ENCODE peak calls at places on chromosome 16, in four cellular contexts. W, Q, Z and I are unnamed samples.

GRCh38 chr16:10745856-10746255 is 2.2 kb downstream of the NUBP1 start:
- DNase-seq in Z (no peak), Q (peak; percentile 54), W (no peak), I (no peak)

GRCh38 chr16:64950262-64950661 is 171.6 kb downstream of the CDH11 start:
- DNase-seq in Q (no peak), Z (no peak), W (no peak), I (no peak)

GRCh38 chr16:10616744-10617640 is 36.6 kb upstream of the EMP2 start:
- DNase-seq in Q (peak; percentile 83), Z (peak; percentile 62), W (peak; percentile 90), I (peak; percentile 77)

GRCh38 chr16:1579214-1579613 is 32.7 kb downstream of the IFT140 start:
- DNase-seq in Z (no peak), Q (no peak), W (no peak), I (no peak)

GRCh38 chr16:52709286-52709685 is 162.3 kb upstream of the TOX3 start:
- DNase-seq in Z (no peak), W (no peak), Q (no peak), I (no peak)

GRCh38 chr16:71440669-71441347 is 1.0 kb downstream of the TLE7 start:
- DNase-seq in Q (no peak), Z (no peak), W (no peak), I (no peak)

GRCh38 chr16:67438098-67438791 is 7.3 kb downstream of the HSD11B2 start:
- DNase-seq in Q (no peak), W (no peak), Z (no peak), I (no peak)

GRCh38 chr16:3640207-3640606 is 14.3 kb upstream of the DNASE1 start:
- DNase-seq in Q (no peak), W (peak; percentile 32), Z (no peak), I (no peak)

GRCh38 chr16:704552-705380 is 835 bp downstream of the FBXL16 start:
- DNase-seq in Z (no peak), Q (no peak), W (no peak), I (no peak)

GRCh38 chr16:17426451-17426850 is 44.3 kb downstream of the XYLT1 start:
- DNase-seq in Z (no peak), Q (no peak), W (no peak), I (no peak)

GRCh38 chr16:63596716-63597115 is 1525.1 kb downstream of the CDH11 start:
- DNase-seq in Q (no peak), Z (no peak), W (no peak), I (no peak)

GRCh38 chr16:55666012-55666411 is 10.2 kb downstream of the SLC6A2 start:
- DNase-seq in Z (no peak), Q (no peak), W (peak; percentile 43), I (no peak)

GRCh38 chr16:84450176-84450865 is 54.1 kb downstream of the MEAK7 start:
- DNase-seq in Q (peak; percentile 48), W (peak; percentile 54), Z (no peak), I (peak; percentile 29)

GRCh38 chr16:30797670-30798309 is 10.8 kb upstream of the ZNF629 start:
- DNase-seq in Q (no peak), W (no peak), Z (no peak), I (no peak)

GRCh38 chr16:30793508-30794069 is 6.6 kb upstream of the ZNF629 start:
- DNase-seq in W (no peak), Z (no peak), Q (no peak), I (no peak)

DNA sequence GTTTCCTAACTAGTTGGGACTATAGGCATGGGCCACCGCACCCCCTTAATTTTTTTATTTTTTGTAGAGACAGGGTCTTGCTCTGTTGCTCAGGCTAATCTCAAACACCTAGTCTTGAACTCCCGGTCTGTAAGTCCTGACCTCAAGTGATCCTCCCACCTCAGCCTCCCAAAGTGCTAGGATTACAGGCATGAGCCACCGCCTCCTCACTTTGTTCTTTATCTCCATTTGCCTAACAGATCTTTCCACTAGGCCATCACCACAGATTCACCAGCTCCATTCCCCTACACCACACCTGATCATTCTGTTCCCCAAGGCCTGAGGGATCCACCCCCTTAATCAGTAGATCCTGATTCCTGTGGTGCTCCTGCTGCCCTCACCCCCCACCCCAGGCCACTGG is 7.6 kb upstream of the ZNF629 start:
- DNase-seq in Q (no peak), W (no peak), Z (no peak), I (no peak)
- TF ChIP-seq CTCF in Q (no peak), W (no peak), Z (no peak), I (no peak)

GRCh38 chr16:81036751-81037350 is 1.2 kb downstream of the ATMIN start:
- DNase-seq in Q (no peak), Z (no peak), W (no peak), I (no peak)

GRCh38 chr16:81035975-81036750 is 521 bp downstream of the ATMIN start:
- DNase-seq in W (no peak), Z (peak; percentile 50), Q (peak; percentile 72), I (peak; percentile 66)

GRCh38 chr16:81040837-81041236 is 5.2 kb downstream of the ATMIN start:
- DNase-seq in W (no peak), Q (no peak), Z (no peak), I (no peak)

GRCh38 chr16:81029930-81030604 is 5.6 kb upstream of the ATMIN start:
- DNase-seq in Q (no peak), W (no peak), Z (no peak), I (no peak)

GRCh38 chr16:81035398-81035974 is at the start of gene ATMIN:
- DNase-seq in W (peak; percentile 92), Q (peak; percentile 89), Z (peak; percentile 86), I (peak; percentile 89)
- TF ChIP-seq POLR2A in W (no peak), Q (no peak), Z (peak; percentile 23), I (no peak)

GRCh38 chr16:81744911-81745310 is 34.2 kb upstream of the PLCG2 start:
- DNase-seq in Z (no peak), Q (no peak), W (no peak), I (no peak)

GRCh38 chr16:81744385-81744784 is 34.7 kb upstream of the PLCG2 start:
- DNase-seq in Z (no peak), Q (no peak), W (no peak), I (no peak)

GRCh38 chr16:81748476-81749198 is 30.5 kb upstream of the PLCG2 start:
- DNase-seq in W (no peak), Q (no peak), Z (no peak), I (no peak)

GRCh38 chr16:81745704-81746558 is 33.2 kb upstream of the PLCG2 start:
- DNase-seq in Q (peak; percentile 83), Z (peak; percentile 54), W (peak; percentile 93), I (peak; percentile 84)

GRCh38 chr16:81746566-81746965 is 32.5 kb upstream of the PLCG2 start:
- DNase-seq in Z (no peak), Q (no peak), W (no peak), I (no peak)
- H3K4me3 ChIP-seq in Z (no peak overlapping the region), Q (peak overlapping the region; percentile 40), W (no peak overlapping the region), I (peak overlapping the region; percentile 48)

GRCh38 chr16:89374393-89374948 is 115.9 kb downstream of the ANKRD11 start:
- DNase-seq in Q (no peak), Z (no peak), W (no peak), I (peak; percentile 35)
- TF ChIP-seq CTCF in Q (no peak), Z (no peak), W (no peak), I (no peak)

GRCh38 chr16:77290451-77291110 is 91.4 kb downstream of the SYCE1L start:
- DNase-seq in Q (no peak), W (no peak), Z (no peak), I (no peak)

GRCh38 chr16:77285676-77286075 is 86.5 kb downstream of the SYCE1L start:
- DNase-seq in Q (no peak), Z (peak; percentile 69), W (no peak), I (no peak)

GRCh38 chr16:77289331-77289809 is 90.2 kb downstream of the SYCE1L start:
- DNase-seq in Z (peak; percentile 95), Q (no peak), W (no peak), I (no peak)

GRCh38 chr16:77282345-77282744 is 83.1 kb downstream of the SYCE1L start:
- DNase-seq in W (no peak), Z (no peak), Q (no peak), I (no peak)

GRCh38 chr16:77288222-77288621 is 89.0 kb downstream of the SYCE1L start:
- DNase-seq in Z (no peak), Q (no peak), W (no peak), I (no peak)
- TF ChIP-seq POLR2A in Z (no peak), Q (no peak), W (no peak), I (no peak)

GRCh38 chr16:85543998-85544397 is 69.1 kb upstream of the GSE1 start:
- DNase-seq in Q (no peak), W (no peak), Z (no peak), I (no peak)
- H3K4me3 ChIP-seq in Q (no peak overlapping the region), W (no peak overlapping the region), Z (no peak overlapping the region), I (no peak overlapping the region)

DNA sequence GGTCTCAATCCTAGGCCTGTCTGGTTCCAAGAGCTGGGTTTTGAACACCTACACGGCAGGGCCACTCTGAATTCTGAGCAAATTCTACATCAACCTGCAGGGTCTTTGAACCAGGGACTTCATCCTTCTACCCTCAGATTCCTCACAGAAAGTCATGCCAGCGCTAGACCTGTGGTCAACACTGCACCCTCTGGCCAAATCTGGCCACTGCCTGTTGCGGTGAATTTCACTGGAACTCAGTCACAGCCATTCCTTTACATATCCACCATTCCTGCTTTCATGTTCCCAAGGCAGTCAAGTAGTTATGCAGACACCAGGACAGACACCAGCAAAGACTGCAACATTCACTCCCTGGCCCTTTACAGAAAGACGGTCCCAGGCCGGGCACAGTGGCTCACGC is 144.6 kb downstream of the C16orf95 start:
- DNase-seq in W (no peak), Z (no peak), Q (no peak), I (no peak)
- TF ChIP-seq CTCF in W (no peak), Z (no peak), Q (no peak), I (no peak)